ENCODE peak calls at places on chromosome 3, in four cellular contexts. U, B, D and A are unnamed samples.

GRCh38 chr3:78204977-78205376 is 1165.1 kb downstream of the ROBO2 start:
- DNase-seq in U (peak; percentile 1), B (no peak), D (peak; percentile 49), A (peak; percentile 11)

GRCh38 chr3:169218314-169218983 is 445.1 kb downstream of the MECOM start:
- DNase-seq in U (no peak), B (no peak), D (peak; percentile 69), A (peak; percentile 46)

GRCh38 chr3:16559664-16560365 is 45.4 kb downstream of the DAZL start:
- DNase-seq in U (no peak), B (no peak), D (no peak), A (no peak)

GRCh38 chr3:32551087-32551486 is 19.6 kb downstream of the DYNC1LI1 start:
- DNase-seq in U (no peak), B (no peak), D (no peak), A (no peak)

GRCh38 chr3:129552287-129553050 is 9.5 kb downstream of the H1-8 start:
- DNase-seq in U (no peak), B (no peak), D (no peak), A (no peak)

GRCh38 chr3:50714953-50715352 is 40.2 kb downstream of the DOCK3 start:
- DNase-seq in U (no peak), B (no peak), D (no peak), A (no peak)

GRCh38 chr3:71304261-71304646 is 279.3 kb downstream of the FOXP1 start:
- DNase-seq in U (no peak), B (no peak), D (no peak), A (no peak)

GRCh38 chr3:29697989-29698388 is 417.1 kb downstream of the RBMS3 start:
- DNase-seq in U (no peak), B (no peak), D (no peak), A (no peak)

GRCh38 chr3:149042766-149043386 is 43.5 kb downstream of the HLTF start:
- DNase-seq in U (no peak), B (no peak), D (no peak), A (no peak)

GRCh38 chr3:111051354-111051753 is 20.3 kb upstream of the NECTIN3 start:
- DNase-seq in U (no peak), B (no peak), D (no peak), A (no peak)

GRCh38 chr3:186287723-186288122 is 74.3 kb downstream of the DGKG start:
- DNase-seq in U (no peak), B (no peak), D (no peak), A (no peak)

GRCh38 chr3:76570436-76571057 is 469.4 kb upstream of the ROBO2 start:
- DNase-seq in U (peak; percentile 26), B (no peak), D (peak; percentile 18), A (no peak)

GRCh38 chr3:16372362-16373269 is 107.6 kb downstream of the OXNAD1 start:
- DNase-seq in U (no peak), B (no peak), D (no peak), A (no peak)

GRCh38 chr3:14148041-14148985 is 23.5 kb downstream of the TMEM43 start:
- DNase-seq in U (no peak), B (no peak), D (peak; percentile 18), A (peak; percentile 78)

GRCh38 chr3:135034291-135034768 is 239.3 kb downstream of the EPHB1 start:
- DNase-seq in U (no peak), B (no peak), D (no peak), A (peak; percentile 32)

GRCh38 chr3:23575697-23576096 is 230.1 kb upstream of the UBE2E1 start:
- DNase-seq in U (no peak), B (no peak), D (no peak), A (no peak)

GRCh38 chr3:182261084-182261483 is 532.2 kb upstream of the ATP11B start:
- DNase-seq in U (no peak), B (no peak), D (no peak), A (no peak)

GRCh38 chr3:43998374-43998840 is 243.3 kb upstream of the TOPAZ1 start:
- DNase-seq in U (no peak), B (no peak), D (peak; percentile 40), A (no peak)

GRCh38 chr3:10707089-10707983 is 108.7 kb upstream of the SLC6A11 start:
- DNase-seq in U (no peak), B (no peak), D (no peak), A (no peak)

GRCh38 chr3:5427021-5427420 is 239.5 kb downstream of the EDEM1 start:
- DNase-seq in U (no peak), B (no peak), D (no peak), A (no peak)

GRCh38 chr3:136075218-136075808 is 109.8 kb downstream of the PPP2R3A start:
- DNase-seq in U (peak; percentile 82), B (peak; percentile 55), D (peak; percentile 90), A (peak; percentile 58)

GRCh38 chr3:182364723-182365650 is 428.3 kb upstream of the ATP11B start:
- DNase-seq in U (peak; percentile 77), B (no peak), D (peak; percentile 23), A (no peak)

GRCh38 chr3:69200384-69201068 is 78.1 kb upstream of the LMOD3 start:
- DNase-seq in U (peak; percentile 28), B (no peak), D (no peak), A (no peak)

GRCh38 chr3:157128771-157129671 is 30.9 kb downstream of the CCNL1 start:
- DNase-seq in U (no peak), B (no peak), D (no peak), A (no peak)

GRCh38 chr3:9153763-9154601 is 95.5 kb downstream of the SRGAP3 start:
- DNase-seq in U (no peak), B (no peak), D (no peak), A (no peak)

GRCh38 chr3:29515451-29515850 is 234.6 kb downstream of the RBMS3 start:
- DNase-seq in U (no peak), B (no peak), D (no peak), A (no peak)

GRCh38 chr3:137612293-137612692 is 151.8 kb upstream of the SOX14 start:
- DNase-seq in U (no peak), B (no peak), D (no peak), A (no peak)

GRCh38 chr3:115975353-115975752 is 352.0 kb downstream of the GAP43 start:
- DNase-seq in U (no peak), B (no peak), D (no peak), A (no peak)

GRCh38 chr3:192825657-192826200 is 91.9 kb downstream of the MB21D2 start:
- DNase-seq in U (no peak), B (no peak), D (peak; percentile 41), A (no peak)

GRCh38 chr3:22372292-22372949 is 621.4 kb upstream of the ZNF385D start:
- DNase-seq in U (no peak), B (no peak), D (peak; percentile 20), A (peak; percentile 25)

GRCh38 chr3:35739964-35740527 is 100.7 kb downstream of the ARPP21 start:
- DNase-seq in U (no peak), B (no peak), D (peak; percentile 42), A (no peak)

GRCh38 chr3:66253790-66254620 is 33.2 kb downstream of the SLC25A26 start:
- DNase-seq in U (peak; percentile 39), B (no peak), D (peak; percentile 19), A (no peak)

GRCh38 chr3:10983219-10983916 is 9.2 kb upstream of the SLC6A1 start:
- DNase-seq in U (peak; percentile 70), B (no peak), D (peak; percentile 55), A (peak; percentile 63)

GRCh38 chr3:149473314-149473990 is 1.0 kb upstream of the TM4SF4 start:
- DNase-seq in U (no peak), B (no peak), D (peak; percentile 18), A (no peak)

GRCh38 chr3:150014782-150015181 is 44.1 kb upstream of the PFN2 start:
- DNase-seq in U (no peak), B (no peak), D (no peak), A (no peak)

GRCh38 chr3:45367451-45367850 is 20.9 kb upstream of the LARS2 start:
- DNase-seq in U (no peak), B (no peak), D (peak; percentile 79), A (no peak)

GRCh38 chr3:169362261-169362660 is 301.3 kb downstream of the MECOM start:
- DNase-seq in U (no peak), B (no peak), D (peak; percentile 93), A (no peak)

GRCh38 chr3:183428140-183429023 is at the start of gene MCF2L2:
- DNase-seq in U (peak; percentile 78), B (peak; percentile 54), D (peak; percentile 65), A (peak; percentile 61)